ENCODE peak calls at places on chromosomes 4 and X, in seven cellular contexts. C is NCI-H1436, V is SK-N-DZ, R is CD14-positive monocyte, Y is AG08396, K is NCI-H1092 treated with DMSO at 0.1 percent for 48 hours, L is NCI-H1694 treated with DMSO at 0.1 percent for 48 hours. O is an unnamed sample.

GRCh38 chr4:7366958-7367353 is 67.8 kb downstream of the PSAPL1 start:
- DNase-seq in R (no peak), L (no peak), C (no peak), V (no peak), K (no peak), Y (no peak), O (no peak)

GRCh38 chr4:153947124-153947523 is 158.2 kb upstream of the SFRP2 start:
- DNase-seq in C (no peak), K (no peak), Y (no peak), R (no peak), V (no peak), L (no peak), O (no peak)

GRCh38 chr4:182917182-182918043 is at the start of gene DCTD:
- DNase-seq in R (peak; percentile 57), V (peak; percentile 54), Y (peak; percentile 86), C (peak; percentile 54), K (peak; percentile 47), L (peak; percentile 21), O (peak; percentile 87)

GRCh38 chr4:77636902-77637301 is 31.3 kb downstream of the CXCL13 start:
- DNase-seq in Y (no peak), L (no peak), C (no peak), V (no peak), R (no peak), K (no peak), O (no peak)

GRCh38 chr4:57491388-57491787 is 381.2 kb upstream of the IGFBP7 start:
- DNase-seq in R (no peak), L (no peak), Y (no peak), K (no peak), C (no peak), V (no peak), O (no peak)

GRCh38 chr4:94208918-94209317 is 1.3 kb downstream of the SMARCAD1 start:
- DNase-seq in R (no peak), L (no peak), C (no peak), V (no peak), K (no peak), Y (no peak), O (no peak)

GRCh38 chrX:132490086-132490419 is 1.2 kb upstream of the MBNL3 start:
- DNase-seq in L (peak; percentile 40), V (no peak), C (peak; percentile 74), K (peak; percentile 78), Y (no peak), R (no peak), O (no peak)

GRCh38 chrX:83469551-83469950 is 38.5 kb upstream of the POU3F4 start:
- DNase-seq in L (no peak), K (peak; percentile 1), C (peak; percentile 8), V (peak; percentile 11), Y (peak; percentile 3), R (no peak), O (peak; percentile 12)

GRCh38 chr4:102678107-102678506 is 82.7 kb downstream of the MANBA start:
- DNase-seq in L (no peak), K (no peak), V (no peak), R (no peak), C (peak; percentile 31), Y (no peak), O (no peak)

GRCh38 chr4:151184523-151185458 is 85.4 kb downstream of the RPS3A start:
- DNase-seq in C (no peak), K (peak; percentile 67), Y (peak; percentile 56), V (no peak), R (no peak), L (no peak), O (no peak)

GRCh38 chr4:85779165-85779564 is 304.2 kb downstream of the ARHGAP24 start:
- DNase-seq in L (no peak), Y (peak; percentile 18), V (no peak), R (no peak), C (no peak), K (no peak), O (no peak)

GRCh38 chr4:8029689-8030088 is 90.0 kb upstream of the AFAP1 start:
- DNase-seq in Y (no peak), R (no peak), V (no peak), C (no peak), K (no peak), L (no peak), O (no peak)

GRCh38 chrX:150765782-150766350 is 72.7 kb downstream of the MTMR1 start:
- DNase-seq in Y (no peak), L (no peak), K (no peak), R (no peak), C (no peak), V (no peak), O (no peak)

GRCh38 chrX:107571296-107571998 is 56.9 kb upstream of the PRPS1 start:
- DNase-seq in V (no peak), Y (peak; percentile 77), C (no peak), R (no peak), K (no peak), L (no peak), O (no peak)

GRCh38 chr4:183888564-183888963 is 16.5 kb upstream of the STOX2 start:
- DNase-seq in K (no peak), C (no peak), L (no peak), R (no peak), V (no peak), Y (no peak), O (no peak)

GRCh38 chr4:87839309-87839946 is 6.7 kb downstream of the MEPE start:
- DNase-seq in R (no peak), K (peak; percentile 8), L (peak; percentile 15), Y (peak; percentile 34), C (peak; percentile 15), V (peak; percentile 19), O (peak; percentile 51)

GRCh38 chrX:120463241-120463640 is 5.9 kb downstream of the LAMP2 start:
- DNase-seq in K (no peak), Y (no peak), C (no peak), V (no peak), L (no peak), R (no peak), O (no peak)

GRCh38 chr4:87079967-87080366 is 140.5 kb downstream of the KLHL8 start:
- DNase-seq in L (no peak), V (no peak), C (no peak), Y (no peak), R (no peak), K (no peak), O (no peak)

GRCh38 chrX:38692961-38693360 is 108.3 kb upstream of the MID1IP1 start:
- DNase-seq in R (no peak), V (no peak), L (no peak), Y (no peak), K (no peak), C (no peak), O (no peak)

GRCh38 chr4:7979652-7979968 is 39.9 kb upstream of the AFAP1 start:
- DNase-seq in V (no peak), C (no peak), R (no peak), L (no peak), Y (no peak), K (no peak), O (no peak)

GRCh38 chrX:2187352-2188115 is 313.2 kb downstream of the DHRSX start:
- DNase-seq in C (no peak), V (no peak), L (no peak), R (no peak), K (no peak), Y (no peak), O (no peak)

GRCh38 chrX:140480765-140481164 is 24.1 kb downstream of the SOX3 start:
- DNase-seq in K (no peak), V (no peak), Y (no peak), C (no peak), L (no peak), R (no peak), O (no peak)

GRCh38 chrX:132692526-132692925 is 203.7 kb upstream of the MBNL3 start:
- DNase-seq in V (no peak), C (no peak), K (no peak), L (no peak), R (no peak), Y (no peak), O (no peak)

GRCh38 chrX:114800719-114801118 is 216.7 kb downstream of the IL13RA2 start:
- DNase-seq in Y (no peak), V (no peak), K (no peak), L (no peak), C (no peak), R (no peak), O (no peak)

GRCh38 chrX:152131525-152131924 is 6.9 kb downstream of the MAGEA10 start:
- DNase-seq in K (no peak), V (no peak), Y (no peak), L (no peak), C (no peak), R (no peak), O (no peak)

GRCh38 chrX:87140800-87141483 is 376.7 kb upstream of the KLHL4 start:
- DNase-seq in V (no peak), Y (no peak), K (no peak), L (no peak), C (no peak), R (no peak), O (no peak)